ENCODE peak calls at places on chromosome 7, in seven cellular contexts. Y is left ventricle myocardium superior, F is progenitor cell of endocrine pancreas, X is PC-3, Z is H1, Q is NCI-H1417, U is endothelial cell. P is an unnamed sample.

GRCh38 chr7:25321424-25321823 is 93.1 kb upstream of the NPVF start:
- DNase-seq in Y (no peak), F (no peak), X (no peak), Z (no peak), Q (no peak), U (no peak), P (no peak)

GRCh38 chr7:32881074-32881982 is 10.2 kb downstream of the KBTBD2 start:
- DNase-seq in Y (no peak), F (no peak), X (no peak), Z (no peak), Q (no peak), U (no peak), P (no peak)

GRCh38 chr7:25776737-25777109 is 375.3 kb upstream of the NFE2L3 start:
- DNase-seq in Y (no peak), F (no peak), X (no peak), Z (no peak), Q (no peak), U (no peak), P (no peak)

GRCh38 chr7:44415047-44415446 is 75.4 kb downstream of the NUDCD3 start:
- DNase-seq in Y (no peak), F (no peak), X (peak), Z (no peak), Q (no peak), U (no peak), P (no peak)

GRCh38 chr7:120402368-120402767 is 129.4 kb downstream of the KCND2 start:
- DNase-seq in Y (no peak), F (no peak), X (peak), Z (no peak), Q (no peak), U (no peak), P (no peak)

GRCh38 chr7:78770422-78771410 is 682.8 kb downstream of the MAGI2 start:
- DNase-seq in Y (no peak), F (no peak), X (no peak), Z (peak), Q (peak), U (no peak), P (peak)

GRCh38 chr7:129041142-129041928 is 13.6 kb downstream of the TNPO3 start:
- DNase-seq in Y (no peak), F (no peak), X (no peak), Z (no peak), Q (no peak), U (no peak), P (no peak)

GRCh38 chr7:48708635-48709034 is 215.7 kb upstream of the CDC14C start:
- DNase-seq in Y (no peak), F (no peak), X (no peak), Z (peak), Q (peak), U (no peak), P (no peak)

GRCh38 chr7:128167316-128167691 is 73.8 kb upstream of the LEP start:
- DNase-seq in Y (no peak), F (no peak), X (peak), Z (no peak), Q (peak), U (no peak), P (peak)

P was measured in ecto neural progenitor cell.